ENCODE peak calls at places on chromosomes 12 and 14, in four cellular contexts. S is AG09319, H is cardiac fibroblast, B is natural killer cell. V is an unnamed sample.

GRCh38 chr12:98686603-98687002 is 41.5 kb downstream of the APAF1 start:
- DNase-seq in H (no peak), B (no peak), S (no peak), V (no peak)

GRCh38 chr14:53953002-53953827 is 3.4 kb downstream of the BMP4 start:
- DNase-seq in B (no peak), S (peak), H (peak), V (no peak)

GRCh38 chr12:33514893-33515292 is 75.3 kb upstream of the SYT10 start:
- DNase-seq in B (no peak), H (peak), S (no peak), V (no peak)

GRCh38 chr14:88166616-88167015 is 156.5 kb downstream of the KCNK10 start:
- DNase-seq in B (no peak), H (peak), S (no peak), V (no peak)

GRCh38 chr12:68521321-68521839 is 89.3 kb upstream of the RAP1B start:
- DNase-seq in H (peak), B (no peak), S (peak), V (no peak)

GRCh38 chr12:85856966-85857365 is 17.1 kb upstream of the NTS start:
- DNase-seq in B (no peak), H (no peak), S (no peak), V (no peak)

GRCh38 chr14:31880935-31881334 is 196.2 kb upstream of the ARHGAP5 start:
- DNase-seq in H (peak), B (no peak), S (peak), V (no peak)

GRCh38 chr12:132478845-132479244 is 11.1 kb upstream of the FBRSL1 start:
- DNase-seq in B (no peak), S (no peak), H (no peak), V (no peak)

GRCh38 chr12:10069099-10069498 is 29.7 kb downstream of the CLEC1A start:
- DNase-seq in B (no peak), H (no peak), S (no peak), V (peak)

GRCh38 chr14:105085766-105086165 is 20.5 kb upstream of the GPR132 start:
- DNase-seq in S (no peak), B (no peak), H (no peak), V (no peak)

GRCh38 chr12:99130808-99131538 is 485.9 kb downstream of the APAF1 start:
- DNase-seq in S (no peak), H (peak), B (no peak), V (no peak)

GRCh38 chr12:7483343-7483742 is 20.2 kb downstream of the CD163 start:
- DNase-seq in H (peak), B (no peak), S (no peak), V (no peak)

GRCh38 chr12:95118788-95119179 is 45.4 kb upstream of the NR2C1 start:
- DNase-seq in S (no peak), B (no peak), H (no peak), V (no peak)

GRCh38 chr12:115543269-115543668 is 734.2 kb downstream of the MED13L start:
- DNase-seq in H (no peak), B (no peak), S (no peak), V (no peak)

GRCh38 chr12:80648866-80649265 is 58.6 kb upstream of the MYF6 start:
- DNase-seq in S (peak), B (no peak), H (peak), V (no peak)

GRCh38 chr12:13028825-13029570 is 15.2 kb upstream of the FAM234B start:
- DNase-seq in B (no peak), H (no peak), S (no peak), V (no peak)
- TF ChIP-seq CTCF in B (no peak), H (no peak), S (no peak), V (no peak)

GRCh38 chr12:29901585-29901984 is 117.8 kb upstream of the TMTC1 start:
- DNase-seq in S (no peak), B (no peak), H (peak), V (no peak)
- TF ChIP-seq CTCF in S (peak), B (no peak), H (peak), V (no peak)

DNA sequence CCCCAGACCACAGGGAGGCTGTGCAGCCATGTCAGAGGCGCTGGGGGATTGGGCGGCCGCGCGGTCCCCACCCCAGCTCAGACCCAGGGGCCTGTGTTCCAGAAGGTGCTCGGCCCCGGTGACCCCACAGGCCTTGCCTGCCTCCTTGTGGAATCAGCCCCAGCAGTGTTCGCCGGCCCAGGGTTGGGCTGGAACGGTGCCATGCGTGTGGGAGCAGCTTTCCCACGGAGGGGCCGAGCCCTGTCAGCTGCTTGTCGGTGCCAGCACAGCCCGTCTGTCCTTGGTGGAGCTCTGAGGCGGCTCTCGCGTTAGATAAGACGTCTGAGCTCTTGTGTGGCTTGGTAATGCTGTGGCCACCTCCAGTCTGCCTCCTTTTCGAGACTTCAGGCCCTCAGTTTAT is 8.5 kb downstream of the ZFYVE21 start:
- DNase-seq in H (peak), B (no peak), S (no peak), V (no peak)
- TF ChIP-seq CTCF in H (no peak), B (no peak), S (no peak), V (no peak)

GRCh38 chr12:48817957-48818830 is at the start of gene CACNB3:
- DNase-seq in B (peak), S (no peak), H (peak), V (peak)

GRCh38 chr12:48819986-48820385 is 1.7 kb downstream of the CACNB3 start:
- DNase-seq in S (no peak), B (no peak), H (no peak), V (no peak)

GRCh38 chr12:48820406-48820805 is 2.1 kb downstream of the CACNB3 start:
- DNase-seq in H (no peak), S (no peak), B (no peak), V (no peak)

GRCh38 chr12:48816148-48816854 is 2.0 kb upstream of the CACNB3 start:
- DNase-seq in H (no peak), S (no peak), B (no peak), V (no peak)

GRCh38 chr12:48818831-48819590 is 715 bp downstream of the CACNB3 start:
- DNase-seq in H (peak), B (no peak), S (no peak), V (no peak)
- TF ChIP-seq CTCF in H (peak), B (no peak), S (peak), V (no peak)

GRCh38 chr14:93333631-93334095 is 827 bp upstream of the BTBD7 start:
- DNase-seq in S (no peak), B (no peak), H (no peak), V (no peak)
- TF ChIP-seq CTCF in S (no peak), B (no peak), H (no peak), V (no peak)

GRCh38 chr14:80587096-80587724 is 354.3 kb downstream of the CEP128 start:
- DNase-seq in S (peak), B (no peak), H (peak), V (no peak)
- TF ChIP-seq CTCF in S (peak), B (no peak), H (peak), V (no peak)

GRCh38 chr12:57641699-57642442 is 8.9 kb upstream of the B4GALNT1 start:
- DNase-seq in H (no peak), B (no peak), S (no peak), V (no peak)

GRCh38 chr12:57640156-57641042 is 7.4 kb upstream of the B4GALNT1 start:
- DNase-seq in H (no peak), S (no peak), B (no peak), V (no peak)

GRCh38 chr12:57632898-57633825 is at the start of gene B4GALNT1:
- DNase-seq in S (no peak), H (peak), B (peak), V (no peak)

GRCh38 chr12:57638096-57638495 is 5.1 kb upstream of the B4GALNT1 start:
- DNase-seq in B (no peak), H (no peak), S (no peak), V (no peak)

DNA sequence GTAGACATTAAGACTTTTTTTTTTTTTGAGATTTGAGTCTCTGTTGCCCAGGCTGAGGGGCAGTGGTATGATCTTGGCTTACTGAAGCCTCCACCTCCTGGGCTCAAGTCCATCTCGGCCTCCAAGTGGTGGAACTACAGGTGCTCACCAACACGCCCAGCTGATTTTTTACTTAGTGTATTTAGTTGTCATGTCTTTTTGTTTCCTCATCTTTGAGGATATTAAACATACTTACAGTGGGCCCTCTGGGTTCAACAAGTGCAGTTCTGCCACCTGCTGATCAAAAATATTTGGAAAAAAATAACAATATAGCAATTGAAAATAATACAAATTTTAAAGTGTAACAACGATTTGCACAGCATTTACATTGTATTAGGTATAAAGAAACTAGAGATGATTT is 4.4 kb upstream of the B4GALNT1 start:
- DNase-seq in H (no peak), B (no peak), S (no peak), V (no peak)
- TF ChIP-seq CTCF in H (peak), B (no peak), S (no peak), V (no peak)

DNA sequence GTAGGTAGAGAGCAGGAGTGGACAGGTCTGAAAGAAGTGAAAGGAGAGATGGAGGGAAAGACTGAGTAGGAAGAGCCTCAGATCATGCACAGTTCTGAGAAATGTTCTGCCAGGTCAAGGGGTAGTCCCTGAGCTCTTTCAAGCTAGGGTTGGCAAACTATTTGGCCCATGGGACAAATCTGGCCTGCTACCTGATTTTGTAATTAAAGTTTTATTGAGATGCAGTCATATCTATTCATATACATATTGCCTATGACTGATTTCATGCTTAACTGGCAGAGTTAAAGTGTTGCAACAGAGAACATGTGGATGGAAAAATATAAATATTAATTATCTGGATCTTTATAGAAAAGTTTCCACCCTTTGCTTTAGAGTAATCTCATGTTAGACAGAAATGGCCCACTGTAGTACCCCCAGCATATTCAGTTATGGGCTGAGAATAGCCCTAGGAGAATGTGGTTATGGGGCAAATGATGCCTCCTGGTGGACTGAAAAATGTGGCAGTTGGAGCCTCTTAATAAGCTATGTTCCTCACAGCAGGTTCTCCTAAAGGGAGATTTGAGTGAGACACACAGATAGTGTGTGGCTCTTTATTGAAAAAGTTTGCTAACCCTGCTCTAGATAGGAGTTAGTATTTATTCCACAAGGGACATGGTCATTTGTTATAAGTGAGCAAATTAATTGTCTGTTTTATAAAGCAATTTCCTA is 476.9 kb downstream of the LRIG3 start:
- DNase-seq in S (no peak), H (peak), B (no peak), V (no peak)
- TF ChIP-seq CTCF in S (peak), H (peak), B (no peak), V (peak)

DNA sequence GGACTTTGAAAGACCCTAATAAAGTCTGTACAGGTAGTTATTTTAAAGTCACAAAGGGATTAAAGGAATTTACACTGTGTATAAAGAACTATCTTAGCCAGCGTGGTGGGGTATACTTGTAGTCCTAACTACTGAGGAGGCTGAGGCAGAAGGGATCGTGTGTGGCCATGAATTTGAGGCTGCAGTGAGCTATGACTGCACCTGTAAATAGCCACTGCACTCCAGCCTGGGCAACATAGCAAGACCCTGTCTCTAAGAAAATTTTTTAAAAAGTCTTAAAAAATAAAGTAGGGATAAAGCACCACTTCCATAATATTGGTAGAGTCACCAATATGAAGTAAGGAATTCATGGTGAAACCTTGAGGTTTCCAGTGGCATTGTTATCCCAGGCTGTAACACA is 18.1 kb downstream of the ACVR1B start:
- DNase-seq in B (no peak), H (no peak), S (no peak), V (no peak)
- TF ChIP-seq CTCF in B (no peak), H (no peak), S (no peak), V (no peak)

V was measured in CD14-positive monocyte.